ENCODE peak calls at places on chromosomes 7 and 10, in five cellular contexts. I, V, Y, O and L are unnamed samples.

GRCh38 chr10:130363051-130363450 is 226.9 kb downstream of the GLRX3 start:
- DNase-seq in I (no peak), V (no peak), Y (no peak), O (no peak), L (no peak)

GRCh38 chr10:35711615-35712411 is 69.7 kb upstream of the FZD8 start:
- DNase-seq in I (peak), V (no peak), Y (no peak), O (no peak), L (no peak)

GRCh38 chr7:30799976-30800661 is 28.9 kb downstream of the MINDY4 start:
- DNase-seq in I (no peak), V (no peak), Y (no peak), O (no peak), L (no peak)

GRCh38 chr7:28784166-28784870 is 173.8 kb downstream of the TRIL start:
- DNase-seq in I (no peak), V (no peak), Y (no peak), O (no peak), L (no peak)

GRCh38 chr7:46512901-46513431 is 591.9 kb upstream of the IGFBP3 start:
- DNase-seq in I (no peak), V (no peak), Y (peak), O (no peak), L (no peak)

GRCh38 chr7:69166979-69167516 is 431.2 kb upstream of the AUTS2 start:
- DNase-seq in I (peak), V (no peak), Y (no peak), O (no peak), L (no peak)

GRCh38 chr7:29623976-29624375 is 60.3 kb downstream of the PRR15 start:
- DNase-seq in I (no peak), V (no peak), Y (no peak), O (no peak), L (no peak)

GRCh38 chr10:108443636-108444035 is 1279.1 kb upstream of the SORCS1 start:
- DNase-seq in I (no peak), V (no peak), Y (no peak), O (no peak), L (no peak)

GRCh38 chr10:48602401-48603135 is 2.3 kb downstream of the ARHGAP22 start:
- DNase-seq in I (no peak), V (no peak), Y (no peak), O (no peak), L (no peak)

GRCh38 chr10:119377905-119378736 is 164.4 kb downstream of the RGS10 start:
- DNase-seq in I (no peak), V (no peak), Y (no peak), O (no peak), L (no peak)

GRCh38 chr10:100998183-100998990 is 1.2 kb upstream of the LZTS2 start:
- DNase-seq in I (peak), V (peak), Y (peak), O (peak), L (no peak)

GRCh38 chr7:723541-723940 is 3.0 kb upstream of the DNAAF5 start:
- DNase-seq in I (no peak), V (no peak), Y (no peak), O (no peak), L (no peak)

GRCh38 chr7:158111556-158111880 is 476.1 kb downstream of the PTPRN2 start:
- DNase-seq in I (no peak), V (no peak), Y (no peak), O (no peak), L (no peak)

GRCh38 chr10:77075916-77076315 is 561.7 kb downstream of the KCNMA1 start:
- DNase-seq in I (no peak), V (no peak), Y (no peak), O (no peak), L (no peak)

GRCh38 chr10:94443549-94443948 is 41.2 kb downstream of the TBC1D12 start:
- DNase-seq in I (no peak), V (no peak), Y (no peak), O (no peak), L (no peak)

GRCh38 chr7:5574770-5575269 is 151.2 kb upstream of the TNRC18 start:
- DNase-seq in I (peak), V (peak), Y (no peak), O (no peak), L (no peak)

GRCh38 chr7:149093228-149093627 is 2.7 kb upstream of the ZNF786 start:
- DNase-seq in I (no peak), V (no peak), Y (no peak), O (no peak), L (no peak)

GRCh38 chr7:149087366-149087765 is 3.2 kb downstream of the ZNF786 start:
- DNase-seq in I (no peak), V (no peak), Y (no peak), O (no peak), L (no peak)

DNA sequence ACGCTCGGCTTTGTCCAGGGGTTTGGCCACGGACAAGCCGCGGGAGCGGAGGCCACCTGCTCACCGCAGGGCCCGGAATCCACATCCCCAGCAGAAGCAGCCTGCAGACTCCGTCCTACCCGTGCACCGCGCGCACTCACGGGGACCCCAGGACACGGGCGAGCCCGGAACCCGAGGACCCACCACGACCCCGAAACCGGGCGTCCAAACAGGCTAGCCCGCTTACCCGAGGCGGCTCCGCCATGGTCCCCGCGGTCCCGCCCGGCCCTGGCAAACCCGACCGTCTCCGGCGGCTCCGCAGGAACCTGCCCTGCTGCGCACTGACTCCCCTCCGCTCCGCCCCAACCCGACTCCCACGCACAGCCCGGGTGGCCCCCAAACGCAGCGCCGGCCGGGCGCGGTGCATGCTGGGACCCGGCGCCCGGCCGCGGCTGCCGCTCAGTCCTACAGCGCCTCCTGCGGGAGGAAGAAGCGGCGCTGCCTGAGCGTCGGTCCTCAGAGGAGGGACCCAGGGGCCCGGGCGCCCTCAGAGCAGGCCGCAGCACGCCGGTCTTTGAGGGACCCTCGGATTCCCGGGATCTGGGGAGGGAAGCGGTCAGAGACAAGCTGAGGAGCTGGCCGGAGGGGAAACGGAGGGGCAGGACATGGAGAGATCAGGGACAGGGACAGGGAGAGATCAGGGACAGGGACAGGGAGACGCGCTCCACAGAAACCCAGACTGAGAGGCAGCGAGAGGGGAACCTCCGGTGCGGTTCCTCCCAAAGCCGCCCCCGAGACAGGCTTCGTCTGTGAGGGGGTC is at the start of gene ZNF786:
- DNase-seq in I (peak), V (peak), Y (peak), O (peak), L (peak)
- TF ChIP-seq CTCF in I (peak), V (peak), Y (peak), O (peak), L (peak)

GRCh38 chr10:22927661-22928403 is at the start of gene ARMC3:
- DNase-seq in I (peak), V (peak), Y (peak), O (peak), L (no peak)
- TF ChIP-seq ESRRA in I (no peak), V (no peak), Y (no peak), O (no peak), L (no peak)

GRCh38 chr7:82017334-82017943 is 247.6 kb upstream of the HGF start:
- DNase-seq in I (no peak), V (no peak), Y (peak), O (peak), L (no peak)
- TF ChIP-seq CTCF in I (no peak), V (no peak), Y (peak), O (peak), L (peak)

GRCh38 chr7:150451833-150452431 is 1.5 kb downstream of the GIMAP8 start:
- DNase-seq in I (no peak), V (no peak), Y (no peak), O (no peak), L (no peak)

GRCh38 chr7:150450491-150450992 is at the start of gene GIMAP8:
- DNase-seq in I (no peak), V (no peak), Y (no peak), O (no peak), L (no peak)

GRCh38 chr7:150453186-150453585 is 2.8 kb downstream of the GIMAP8 start:
- DNase-seq in I (no peak), V (no peak), Y (no peak), O (no peak), L (no peak)

GRCh38 chr7:150451097-150451793 is 815 bp downstream of the GIMAP8 start:
- DNase-seq in I (no peak), V (no peak), Y (no peak), O (no peak), L (peak)

DNA sequence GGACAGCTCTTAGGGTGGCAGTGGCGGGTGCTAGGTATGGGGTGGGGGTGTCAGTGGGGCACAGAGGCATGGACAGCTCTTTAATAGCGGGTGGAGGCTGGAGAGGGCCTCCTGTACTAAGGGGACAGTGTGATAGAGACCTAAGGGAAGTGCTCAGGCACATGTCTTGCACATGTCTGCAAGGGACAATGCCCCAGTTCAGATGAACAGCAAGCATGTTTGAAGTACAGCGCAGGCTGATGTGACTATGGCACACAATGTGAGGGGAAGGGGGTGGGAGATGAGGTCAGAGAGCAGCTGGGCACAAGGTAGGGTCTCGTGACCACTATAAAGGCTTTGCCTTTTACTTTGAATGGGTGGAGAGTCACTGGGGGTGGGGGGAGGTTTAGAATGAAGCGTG is 3.5 kb downstream of the GIMAP8 start:
- DNase-seq in I (no peak), V (no peak), Y (no peak), O (no peak), L (no peak)
- TF ChIP-seq ESRRA in I (no peak), V (no peak), Y (no peak), O (no peak), L (no peak)

GRCh38 chr7:8831386-8831785 is 398.0 kb downstream of the NXPH1 start:
- DNase-seq in I (no peak), V (no peak), Y (no peak), O (no peak), L (no peak)
- TF ChIP-seq CTCF in I (no peak), V (no peak), Y (no peak), O (no peak), L (no peak)

GRCh38 chr10:122121059-122121458 is 132.1 kb downstream of the TACC2 start:
- DNase-seq in I (no peak), V (no peak), Y (no peak), O (no peak), L (no peak)
- TF ChIP-seq ESRRA in I (no peak), V (no peak), Y (no peak), O (no peak), L (no peak)

DNA sequence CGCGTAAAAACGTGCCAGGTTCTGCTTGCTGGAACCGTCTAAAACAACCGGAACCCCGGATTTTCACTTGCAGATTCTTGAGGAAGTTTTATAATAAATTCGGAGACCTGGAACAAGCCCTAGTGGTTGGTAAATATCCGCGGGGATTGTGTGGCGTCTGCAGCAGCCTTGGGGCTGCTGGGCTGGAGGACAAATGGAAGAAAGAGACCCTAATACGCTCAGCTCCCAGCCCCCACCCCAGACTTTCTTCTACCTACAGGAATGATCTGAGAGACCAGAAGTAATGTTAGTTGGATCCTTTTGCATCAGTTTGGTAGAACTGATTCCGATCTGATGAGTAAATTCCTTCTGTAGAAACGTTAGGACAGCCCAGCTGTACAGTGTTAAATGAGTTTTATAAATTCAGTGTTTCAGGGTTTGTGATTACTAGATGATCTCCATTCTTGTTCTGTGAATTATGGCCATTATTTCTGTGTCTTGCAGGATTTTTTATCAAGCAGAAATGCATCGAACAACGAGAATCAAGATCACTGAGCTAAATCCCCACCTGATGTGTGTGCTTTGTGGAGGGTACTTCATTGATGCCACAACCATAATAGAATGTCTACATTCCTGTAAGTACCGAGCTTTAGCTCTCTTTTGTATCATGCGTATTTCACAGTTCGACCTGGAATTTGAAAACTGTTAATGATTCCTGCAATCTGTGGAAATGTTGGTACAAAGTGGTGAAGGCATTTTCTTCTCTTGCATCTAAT is 5.2 kb downstream of the BMI1 start:
- DNase-seq in I (no peak), V (no peak), Y (no peak), O (no peak), L (no peak)
- TF ChIP-seq CTCF in I (no peak), V (no peak), Y (no peak), O (no peak), L (no peak)

DNA sequence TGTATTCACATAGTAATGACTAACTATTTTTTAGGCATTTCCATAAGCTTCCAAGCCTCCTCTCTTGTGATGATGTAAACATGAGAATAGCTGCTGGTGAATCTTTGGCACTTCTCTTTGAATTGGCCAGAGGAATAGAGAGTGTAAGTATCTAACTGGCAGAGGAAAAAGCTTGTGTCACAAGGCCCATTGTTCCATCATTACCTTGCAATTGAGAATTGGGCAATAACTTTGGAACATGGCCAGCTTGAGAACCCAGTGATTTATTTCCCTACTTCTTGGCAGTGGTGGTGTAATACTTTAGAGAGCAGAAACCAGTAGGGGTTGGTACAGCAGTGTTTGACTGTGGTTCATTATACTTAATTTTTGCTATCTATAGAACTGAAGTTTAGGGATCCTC is 12.0 kb downstream of the IFRD1 start:
- DNase-seq in I (no peak), V (no peak), Y (no peak), O (peak), L (no peak)
- TF ChIP-seq ESRRA in I (no peak), V (no peak), Y (no peak), O (no peak), L (no peak)